ENCODE peak calls at places on chromosome 15, in nine cellular contexts. C, A, R, E, N, I, T, U and S are unnamed samples.

GRCh38 chr15:41205315-41205714 is 25.2 kb downstream of the EXD1 start:
- DNase-seq in C (no peak), A (no peak), R (no peak), E (no peak), N (no peak), I (no peak), T (no peak), U (no peak), S (peak)

GRCh38 chr15:42710662-42711061 is 26.3 kb downstream of the CDAN1 start:
- DNase-seq in C (no peak), A (no peak), R (peak), E (no peak), N (no peak), I (no peak), T (no peak), U (no peak), S (no peak)

GRCh38 chr15:38477637-38478036 is 23.7 kb downstream of the FAM98B start:
- DNase-seq in C (no peak), A (no peak), R (no peak), E (no peak), N (no peak), I (no peak), T (no peak), U (no peak), S (no peak)

GRCh38 chr15:62749036-62749435 is 293.5 kb upstream of the TPM1 start:
- DNase-seq in C (no peak), A (no peak), R (no peak), E (no peak), N (no peak), I (no peak), T (no peak), U (no peak), S (no peak)

GRCh38 chr15:38842991-38843610 is 278.5 kb upstream of the RASGRP1 start:
- DNase-seq in C (no peak), A (peak), R (peak), E (no peak), N (no peak), I (no peak), T (no peak), U (no peak), S (peak)

GRCh38 chr15:52424856-52425431 is 103.7 kb downstream of the MYO5A start:
- DNase-seq in C (no peak), A (no peak), R (no peak), E (no peak), N (no peak), I (no peak), T (no peak), U (no peak), S (no peak)

GRCh38 chr15:29924750-29925149 is 102.5 kb upstream of the TJP1 start:
- DNase-seq in C (peak), A (peak), R (peak), E (peak), N (peak), I (peak), T (no peak), U (no peak), S (peak)

GRCh38 chr15:31236184-31237041 is 90.2 kb upstream of the KLF13 start:
- DNase-seq in C (no peak), A (peak), R (peak), E (peak), N (no peak), I (peak), T (peak), U (peak), S (peak)

GRCh38 chr15:92645051-92645631 is 10.4 kb downstream of the FAM174B start:
- DNase-seq in C (no peak), A (no peak), R (no peak), E (no peak), N (no peak), I (no peak), T (no peak), U (no peak), S (no peak)

GRCh38 chr15:92648190-92648875 is 7.2 kb downstream of the FAM174B start:
- DNase-seq in C (no peak), A (no peak), R (no peak), E (no peak), N (peak), I (no peak), T (no peak), U (no peak), S (no peak)

GRCh38 chr15:92645731-92646130 is 9.8 kb downstream of the FAM174B start:
- DNase-seq in C (no peak), A (no peak), R (no peak), E (no peak), N (peak), I (no peak), T (no peak), U (no peak), S (no peak)

GRCh38 chr15:92646216-92646615 is 9.4 kb downstream of the FAM174B start:
- DNase-seq in C (no peak), A (no peak), R (no peak), E (no peak), N (no peak), I (no peak), T (no peak), U (no peak), S (no peak)

GRCh38 chr15:92647467-92648163 is 8.0 kb downstream of the FAM174B start:
- DNase-seq in C (peak), A (no peak), R (no peak), E (no peak), N (peak), I (no peak), T (no peak), U (no peak), S (no peak)
- H3K4me3 ChIP-seq in C (no peak), A (no peak), R (no peak), E (no peak), N (peak), I (no peak), T (no peak), U (no peak), S (no peak)

GRCh38 chr15:50971115-50971514 is 62.6 kb downstream of the AP4E1 start:
- DNase-seq in C (no peak), A (no peak), R (no peak), E (no peak), N (no peak), I (no peak), T (no peak), U (no peak), S (no peak)

GRCh38 chr15:50971542-50971941 is 63.1 kb downstream of the AP4E1 start:
- DNase-seq in C (no peak), A (no peak), R (no peak), E (no peak), N (no peak), I (no peak), T (no peak), U (no peak), S (no peak)

GRCh38 chr15:50973605-50974004 is 65.1 kb downstream of the AP4E1 start:
- DNase-seq in C (no peak), A (no peak), R (no peak), E (no peak), N (no peak), I (no peak), T (no peak), U (no peak), S (no peak)

GRCh38 chr15:50968353-50968752 is 59.9 kb downstream of the AP4E1 start:
- DNase-seq in C (no peak), A (no peak), R (peak), E (no peak), N (no peak), I (no peak), T (no peak), U (no peak), S (no peak)

DNA sequence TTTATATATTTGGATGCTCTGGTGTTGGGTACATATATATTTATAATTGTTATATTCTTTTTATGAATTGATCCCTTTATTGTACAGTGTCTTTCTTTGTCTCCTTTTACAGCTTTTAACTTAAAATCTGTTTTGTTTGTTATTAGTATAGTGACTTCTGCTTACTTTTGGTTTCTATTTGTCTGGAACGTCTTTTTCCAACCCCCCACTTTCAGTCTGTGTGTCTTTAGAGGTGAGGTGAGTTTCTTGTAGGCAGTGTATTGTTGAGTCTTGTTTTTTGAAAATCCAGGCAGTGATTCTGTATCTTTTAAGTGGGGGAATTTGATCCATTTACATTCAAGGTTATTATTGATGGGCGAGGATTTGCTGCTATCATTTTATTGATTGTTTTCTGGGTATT is 62.0 kb downstream of the AP4E1 start:
- DNase-seq in C (no peak), A (no peak), R (no peak), E (no peak), N (no peak), I (no peak), T (peak), U (no peak), S (no peak)
- H3K4me3 ChIP-seq in C (no peak), A (no peak), R (no peak), E (no peak), N (no peak), I (no peak), T (no peak), U (no peak), S (no peak)

GRCh38 chr15:64754663-64755426 is 20.5 kb downstream of the RBPMS2 start:
- DNase-seq in C (no peak), A (no peak), R (no peak), E (peak), N (no peak), I (no peak), T (no peak), U (no peak), S (no peak)
- H3K4me3 ChIP-seq in C (no peak), A (no peak), R (no peak), E (no peak), N (no peak), I (no peak), T (no peak), U (no peak), S (no peak)

GRCh38 chr15:89406218-89406716 is 71.6 kb upstream of the POLG start:
- DNase-seq in C (no peak), A (no peak), R (no peak), E (no peak), N (peak), I (no peak), T (no peak), U (no peak), S (no peak)
- H3K4me3 ChIP-seq in C (no peak), A (no peak), R (peak), E (no peak), N (no peak), I (no peak), T (no peak), U (peak), S (peak)

GRCh38 chr15:26661727-26662126 is 111.1 kb downstream of the GABRB3 start:
- DNase-seq in C (no peak), A (no peak), R (no peak), E (no peak), N (no peak), I (no peak), T (no peak), U (no peak), S (no peak)
- H3K4me3 ChIP-seq in C (no peak), A (no peak), R (no peak), E (no peak), N (no peak), I (no peak), T (no peak), U (no peak), S (no peak)